ENCODE peak calls at places on chromosome 9, in seven cellular contexts. W is sigmoid colon, Z is kidney, O is left ventricle myocardium inferior, H is HAP-1, C is H9, Y is stomach. F is an unnamed sample.

GRCh38 chr9:137353223-137354152 is 51.4 kb upstream of the NRARP start:
- DNase-seq in H (no peak), W (no peak), O (peak; percentile 59), C (no peak), Y (peak; percentile 23), Z (peak; percentile 85), F (peak; percentile 50)

GRCh38 chr9:76729980-76730737 is 34.1 kb upstream of the PCA3 start:
- DNase-seq in W (no peak), C (no peak), H (no peak), O (no peak), Y (no peak), Z (no peak), F (no peak)

GRCh38 chr9:18717751-18718150 is 243.8 kb downstream of the ADAMTSL1 start:
- DNase-seq in C (no peak), Z (no peak), W (no peak), O (no peak), Y (no peak), H (no peak), F (no peak)

GRCh38 chr9:83006378-83006777 is 56.6 kb downstream of the RASEF start:
- DNase-seq in O (no peak), Y (no peak), W (no peak), Z (no peak), H (no peak), C (no peak), F (no peak)

GRCh38 chr9:77892955-77893514 is 138.6 kb downstream of the GNAQ start:
- DNase-seq in W (no peak), C (no peak), Z (no peak), Y (no peak), O (no peak), H (no peak), F (no peak)

GRCh38 chr9:35179347-35180271 is 17.8 kb downstream of the UNC13B start:
- DNase-seq in Y (no peak), H (no peak), O (no peak), W (no peak), C (no peak), Z (no peak), F (no peak)

GRCh38 chr9:18999173-18999785 is 33.7 kb downstream of the SAXO1 start:
- DNase-seq in Z (peak; percentile 60), C (no peak), Y (no peak), H (no peak), W (no peak), O (no peak), F (no peak)

GRCh38 chr9:12680757-12681156 is 12.4 kb upstream of the TYRP1 start:
- DNase-seq in O (no peak), Z (no peak), H (peak; percentile 84), C (no peak), Y (no peak), W (no peak), F (no peak)

GRCh38 chr9:123893146-123893545 is 36.8 kb downstream of the DENND1A start:
- DNase-seq in Y (no peak), O (no peak), C (no peak), Z (no peak), H (no peak), W (no peak), F (no peak)

GRCh38 chr9:87854563-87854962 is 28.1 kb upstream of the SPATA31E1 start:
- DNase-seq in Y (no peak), H (no peak), W (no peak), Z (no peak), O (no peak), C (no peak), F (no peak)

GRCh38 chr9:36357639-36358038 is 42.4 kb downstream of the RNF38 start:
- DNase-seq in C (no peak), Z (no peak), H (no peak), W (no peak), O (no peak), Y (no peak), F (no peak)

GRCh38 chr9:99918134-99918533 is 11.7 kb downstream of the STX17 start:
- DNase-seq in H (no peak), O (no peak), W (no peak), C (no peak), Z (no peak), Y (no peak), F (no peak)

GRCh38 chr9:130985606-130986162 is 23.3 kb upstream of the LAMC3 start:
- DNase-seq in Z (peak; percentile 48), W (no peak), C (no peak), Y (no peak), O (no peak), H (no peak), F (no peak)

GRCh38 chr9:120830865-120831264 is 11.9 kb downstream of the PSMD5 start:
- DNase-seq in Z (no peak), W (no peak), H (no peak), Y (no peak), C (no peak), O (no peak), F (no peak)
- H3K4me1 ChIP-seq in Z (no peaks in the 10 kb centered on the region), W (no peaks in the 10 kb centered on the region), H (peaks cover 8% of the 10 kb centered on the region), Y (no peaks in the 10 kb centered on the region), C (no peaks in the 10 kb centered on the region), O (no peaks in the 10 kb centered on the region), F (no peaks in the 10 kb centered on the region)

GRCh38 chr9:102309379-102309778 is 570.9 kb upstream of the GRIN3A start:
- DNase-seq in Z (no peak), C (no peak), Y (no peak), H (no peak), O (no peak), W (no peak), F (no peak)
- H3K9me3 ChIP-seq in Z (peaks cover 4% of the 10 kb centered on the region), C (peaks cover 7% of the 10 kb centered on the region), Y (peaks cover 9% of the 10 kb centered on the region), H (no peaks in the 10 kb centered on the region), O (peaks cover 19% of the 10 kb centered on the region), W (no peaks in the 10 kb centered on the region), F (peaks cover 3% of the 10 kb centered on the region)

GRCh38 chr9:136054146-136054545 is 40.9 kb downstream of the NACC2 start:
- DNase-seq in O (no peak), C (no peak), W (peak; percentile 52), H (no peak), Z (no peak), Y (no peak), F (no peak)

GRCh38 chr9:136053757-136054142 is 41.3 kb downstream of the NACC2 start:
- DNase-seq in Y (no peak), Z (no peak), O (no peak), W (peak; percentile 59), C (no peak), H (no peak), F (no peak)

GRCh38 chr9:136051568-136052432 is 43.3 kb downstream of the NACC2 start:
- DNase-seq in C (peak; percentile 79), Z (peak; percentile 83), Y (peak; percentile 85), W (peak; percentile 89), H (peak; percentile 98), O (peak; percentile 56), F (no peak)

GRCh38 chr9:136052433-136052880 is 42.6 kb downstream of the NACC2 start:
- DNase-seq in Z (peak; percentile 80), W (peak; percentile 74), O (no peak), C (peak; percentile 67), H (peak; percentile 65), Y (peak; percentile 61), F (no peak)

GRCh38 chr9:136052991-136053756 is 41.9 kb downstream of the NACC2 start:
- DNase-seq in W (peak; percentile 67), Y (no peak), C (peak; percentile 62), O (no peak), Z (peak; percentile 74), H (no peak), F (no peak)
- H3K4me1 ChIP-seq in W (no peaks in the 10 kb centered on the region), Y (peaks cover 100% of the 10 kb centered on the region), C (no peaks in the 10 kb centered on the region), O (peaks cover 78% of the 10 kb centered on the region), Z (peaks cover 18% of the 10 kb centered on the region), H (peaks cover 35% of the 10 kb centered on the region), F (peaks cover 42% of the 10 kb centered on the region)

GRCh38 chr9:117800389-117800788 is 96.2 kb downstream of the TLR4 start:
- DNase-seq in Z (no peak), C (no peak), H (no peak), W (no peak), O (no peak), Y (no peak), F (no peak)
- H3K9me3 ChIP-seq in Z (no peaks in the 10 kb centered on the region), C (no peaks in the 10 kb centered on the region), H (no peaks in the 10 kb centered on the region), W (no peaks in the 10 kb centered on the region), O (no peaks in the 10 kb centered on the region), Y (no peaks in the 10 kb centered on the region), F (no peaks in the 10 kb centered on the region)

DNA sequence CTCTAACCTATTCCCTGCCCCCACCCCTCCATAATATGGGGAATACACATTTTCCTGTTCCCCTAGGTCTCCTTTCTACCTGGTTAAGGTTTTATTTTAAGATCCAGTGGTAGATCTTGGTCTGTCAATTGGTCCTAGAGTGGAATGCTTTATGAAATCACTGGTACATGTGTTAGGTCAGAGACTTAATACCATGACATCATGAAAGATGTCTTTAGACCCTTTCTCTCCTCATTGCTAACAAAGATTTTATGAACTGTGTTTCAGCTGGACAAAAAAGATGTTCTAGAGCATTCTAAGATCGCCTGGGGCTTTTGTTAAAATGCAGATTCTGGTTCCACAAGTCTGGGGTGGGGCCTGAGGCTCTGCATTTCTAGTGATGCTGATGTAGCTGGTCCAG is 9.1 kb downstream of the GSN start:
- DNase-seq in Y (no peak), C (no peak), H (no peak), Z (no peak), W (no peak), O (no peak), F (no peak)
- H3K4me1 ChIP-seq in Y (peaks cover 100% of the 10 kb centered on the region), C (peaks cover 3% of the 10 kb centered on the region), H (peaks cover 8% of the 10 kb centered on the region), Z (peaks cover 38% of the 10 kb centered on the region), W (no peaks in the 10 kb centered on the region), O (peaks cover 83% of the 10 kb centered on the region), F (peaks cover 56% of the 10 kb centered on the region)

DNA sequence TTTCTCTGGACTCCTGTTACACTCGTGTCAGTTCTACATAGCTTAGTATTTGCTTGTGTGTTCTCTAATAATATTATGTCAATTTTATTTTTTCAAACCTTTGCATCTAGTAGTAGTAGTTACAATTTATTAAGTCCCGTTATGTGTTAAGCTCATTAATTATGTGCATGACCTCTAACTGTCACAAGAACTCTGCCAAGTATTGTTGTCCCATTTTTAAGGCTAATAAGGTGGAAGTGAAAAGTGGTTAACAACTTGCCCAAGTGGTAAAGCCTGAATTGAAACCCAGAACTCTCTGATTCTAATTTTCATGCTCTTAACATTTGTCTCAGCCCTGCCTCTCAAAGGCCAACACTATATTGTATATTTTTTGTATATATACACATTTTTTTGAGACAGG is 221.6 kb downstream of the DMRT2 start:
- DNase-seq in Y (no peak), W (no peak), Z (no peak), O (no peak), C (no peak), H (no peak), F (no peak)
- H3K9me3 ChIP-seq in Y (no peaks in the 10 kb centered on the region), W (no peaks in the 10 kb centered on the region), Z (no peaks in the 10 kb centered on the region), O (no peaks in the 10 kb centered on the region), C (peaks cover 12% of the 10 kb centered on the region), H (no peaks in the 10 kb centered on the region), F (no peaks in the 10 kb centered on the region)